ENCODE peak calls at places on chromosome 3, in four cellular contexts. W is T1000; L is GM23338; S is stimulated activated CD8-positive, alpha-beta memory T cell treated with anti-CD3 and anti-CD28 coated beads, Interleukin-4, amount 100 ng/mL, for 1 hour. X is an unnamed sample.

GRCh38 chr3:52017467-52018065 is 21.9 kb upstream of the RPL29 start:
- DNase-seq in W (no peak), L (no peak), S (no peak), X (no peak)

GRCh38 chr3:79864077-79864476 is 96.3 kb upstream of the ROBO1 start:
- DNase-seq in W (no peak), L (no peak), S (no peak), X (no peak)

GRCh38 chr3:124812291-124813265 is 74.6 kb downstream of the ITGB5 start:
- DNase-seq in W (peak), L (no peak), S (no peak), X (no peak)

GRCh38 chr3:16239082-16239770 is 25.5 kb downstream of the DPH3 start:
- DNase-seq in W (no peak), L (no peak), S (no peak), X (peak)

GRCh38 chr3:44833394-44833793 is 28.3 kb upstream of the TMEM42 start:
- DNase-seq in W (no peak), L (no peak), S (no peak), X (no peak)

GRCh38 chr3:184540777-184541681 is 20.6 kb upstream of the EPHB3 start:
- DNase-seq in W (no peak), L (peak), S (peak), X (peak)

GRCh38 chr3:125684199-125684598 is 88.9 kb upstream of the OSBPL11 start:
- DNase-seq in W (no peak), L (peak), S (no peak), X (peak)

GRCh38 chr3:39124876-39125836 is 17.7 kb downstream of the TTC21A start:
- DNase-seq in W (no peak), L (peak), S (no peak), X (peak)

GRCh38 chr3:160498202-160498601 is 48.6 kb upstream of the TRIM59 start:
- DNase-seq in W (no peak), L (no peak), S (no peak), X (no peak)

GRCh38 chr3:58008140-58009025 is at the start of gene FLNB:
- DNase-seq in W (peak), L (peak), S (peak), X (peak)

GRCh38 chr3:118544458-118544857 is 490.2 kb downstream of the IGSF11 start:
- DNase-seq in W (no peak), L (peak), S (no peak), X (no peak)

GRCh38 chr3:160486459-160486869 is 36.9 kb upstream of the TRIM59 start:
- DNase-seq in W (no peak), L (peak), S (no peak), X (peak)

GRCh38 chr3:31934018-31934417 is 47.0 kb downstream of the OSBPL10 start:
- DNase-seq in W (no peak), L (peak), S (no peak), X (no peak)

GRCh38 chr3:14093831-14094230 is 30.8 kb downstream of the CHCHD4 start:
- DNase-seq in W (no peak), L (no peak), S (no peak), X (peak)

GRCh38 chr3:63349583-63350177 is 71.6 kb downstream of the SYNPR start:
- DNase-seq in W (no peak), L (peak), S (no peak), X (peak)

GRCh38 chr3:13262493-13263211 is 157.5 kb downstream of the NUP210 start:
- DNase-seq in W (no peak), L (no peak), S (no peak), X (no peak)

X was measured in NCI-H82.